ENCODE peak calls at places on chromosomes 2 and 18, in eight cellular contexts. Q is ovary; L is ELR; A is stimulated activated CD8-positive, alpha-beta memory T cell treated with anti-CD3 and anti-CD28 coated beads, Interleukin-12 subunit alpha, Interleukin-12 subunit beta, amount 100 ng/mL, for 1 hour; Z is hepatic stellate cell; K is T-helper 2 cell; S is NCI-H146; J is AG04449. H is an unnamed sample.

GRCh38 chr2:215324811-215325210 is 13.0 kb downstream of the ATIC start:
- DNase-seq in Q (no peak), L (no peak), A (no peak), Z (no peak), K (no peak), S (peak), J (no peak), H (no peak)

GRCh38 chr2:219406861-219407230 is 11.3 kb upstream of the DES start:
- DNase-seq in Q (peak), L (peak), A (no peak), Z (peak), K (no peak), S (no peak), J (peak), H (peak)

GRCh38 chr2:231457101-231457500 is 7.2 kb downstream of the NCL start:
- DNase-seq in Q (no peak), L (no peak), A (no peak), Z (no peak), K (no peak), S (no peak), J (no peak), H (no peak)

GRCh38 chr2:9105601-9106337 is 100.8 kb upstream of the ASAP2 start:
- DNase-seq in Q (no peak), L (no peak), A (no peak), Z (no peak), K (no peak), S (no peak), J (no peak), H (no peak)

GRCh38 chr2:30466216-30466615 is 19.2 kb downstream of the LCLAT1 start:
- DNase-seq in Q (no peak), L (no peak), A (no peak), Z (no peak), K (no peak), S (no peak), J (no peak), H (no peak)

GRCh38 chr2:224194161-224194560 is 155.1 kb upstream of the SERPINE2 start:
- DNase-seq in Q (no peak), L (no peak), A (no peak), Z (no peak), K (no peak), S (no peak), J (no peak), H (no peak)

GRCh38 chr2:237507478-237507877 is 20.4 kb downstream of the MLPH start:
- DNase-seq in Q (no peak), L (no peak), A (no peak), Z (no peak), K (no peak), S (no peak), J (no peak), H (no peak)

GRCh38 chr2:38581193-38582147 is 21.3 kb downstream of the HNRNPLL start:
- DNase-seq in Q (peak), L (peak), A (peak), Z (no peak), K (peak), S (peak), J (peak), H (peak)

GRCh38 chr2:150491943-150492342 is 4.5 kb upstream of the RND3 start:
- DNase-seq in Q (no peak), L (peak), A (no peak), Z (no peak), K (no peak), S (no peak), J (no peak), H (no peak)

GRCh38 chr2:240642061-240642805 is 17.0 kb downstream of the GPR35 start:
- DNase-seq in Q (peak), L (no peak), A (no peak), Z (no peak), K (no peak), S (no peak), J (no peak), H (peak)

GRCh38 chr2:242046184-242046826 is 176.8 kb downstream of the RTP5 start:
- DNase-seq in Q (no peak), L (no peak), A (no peak), Z (no peak), K (no peak), S (no peak), J (no peak), H (no peak)

GRCh38 chr2:152488075-152488474 is 153.1 kb downstream of the FMNL2 start:
- DNase-seq in Q (no peak), L (no peak), A (no peak), Z (no peak), K (no peak), S (no peak), J (no peak), H (no peak)

GRCh38 chr2:98551316-98551715 is 57.0 kb downstream of the COA5 start:
- DNase-seq in Q (no peak), L (no peak), A (no peak), Z (no peak), K (peak), S (no peak), J (no peak), H (no peak)

GRCh38 chr2:165746501-165746900 is 47.5 kb downstream of the GALNT3 start:
- DNase-seq in Q (no peak), L (no peak), A (no peak), Z (no peak), K (no peak), S (no peak), J (no peak), H (no peak)

GRCh38 chr2:55862673-55863390 is 60.8 kb downstream of the EFEMP1 start:
- DNase-seq in Q (no peak), L (peak), A (no peak), Z (peak), K (no peak), S (no peak), J (peak), H (peak)

GRCh38 chr2:140205093-140205492 is 1424.9 kb upstream of the NXPH2 start:
- DNase-seq in Q (no peak), L (no peak), A (no peak), Z (no peak), K (no peak), S (no peak), J (no peak), H (no peak)

GRCh38 chr18:26839609-26840008 is 25.9 kb downstream of the AQP4 start:
- DNase-seq in Q (no peak), L (no peak), A (no peak), Z (no peak), K (no peak), S (no peak), J (no peak), H (no peak)

GRCh38 chr2:33476100-33476792 is at the start of gene RASGRP3:
- DNase-seq in Q (peak), L (peak), A (peak), Z (peak), K (peak), S (peak), J (peak), H (peak)

GRCh38 chr2:870426-870825 is 80.2 kb upstream of the SNTG2 start:
- DNase-seq in Q (no peak), L (no peak), A (no peak), Z (no peak), K (no peak), S (no peak), J (no peak), H (no peak)

H was measured in AG08396.